ENCODE peak calls at places on chromosome 2, in seven cellular contexts. J is cardiac muscle cell, U is fibroblast of the aortic adventitia, Y is endothelial cell, M is mammary epithelial cell, D is epithelial cell of esophagus, H is B cell. Z is an unnamed sample.

GRCh38 chr2:96806468-96807126 is 9.5 kb upstream of the CNNM3 start:
- DNase-seq in J (no peak), U (no peak), Y (no peak), M (no peak), D (no peak), H (peak; percentile 67), Z (peak; percentile 54)

GRCh38 chr2:106147665-106148064 is 46.4 kb downstream of the UXS1 start:
- DNase-seq in J (no peak), U (no peak), Y (no peak), M (no peak), D (no peak), H (no peak), Z (no peak)

GRCh38 chr2:76008001-76008702 is 297.4 kb upstream of the GCFC2 start:
- DNase-seq in J (no peak), U (no peak), Y (no peak), M (no peak), D (peak; percentile 2), H (no peak), Z (no peak)

GRCh38 chr2:6556755-6557154 is 309.0 kb downstream of the CMPK2 start:
- DNase-seq in J (no peak), U (no peak), Y (no peak), M (no peak), D (peak; percentile 88), H (no peak), Z (no peak)

GRCh38 chr2:25617948-25618646 is 55.3 kb downstream of the DTNB start:
- DNase-seq in J (peak; percentile 83), U (peak; percentile 92), Y (no peak), M (peak; percentile 54), D (peak; percentile 59), H (no peak), Z (no peak)

GRCh38 chr2:30259827-30260679 is 28.7 kb downstream of the LBH start:
- DNase-seq in J (no peak), U (no peak), Y (no peak), M (no peak), D (no peak), H (no peak), Z (no peak)

GRCh38 chr2:16357188-16357587 is 308.4 kb downstream of the CYRIA start:
- DNase-seq in J (no peak), U (no peak), Y (no peak), M (no peak), D (no peak), H (no peak), Z (no peak)

GRCh38 chr2:6977095-6977777 is 60.0 kb downstream of the RNF144A start:
- DNase-seq in J (peak; percentile 66), U (peak; percentile 41), Y (no peak), M (no peak), D (no peak), H (no peak), Z (no peak)

GRCh38 chr2:119650971-119651370 is 28.0 kb upstream of the TMEM177 start:
- DNase-seq in J (no peak), U (no peak), Y (no peak), M (no peak), D (no peak), H (no peak), Z (no peak)

GRCh38 chr2:69703189-69703588 is 38.7 kb upstream of the ANXA4 start:
- DNase-seq in J (peak; percentile 15), U (no peak), Y (no peak), M (no peak), D (no peak), H (no peak), Z (no peak)

GRCh38 chr2:210459925-210460862 is 16.4 kb downstream of the LANCL1 start:
- DNase-seq in J (no peak), U (no peak), Y (no peak), M (no peak), D (no peak), H (no peak), Z (no peak)

GRCh38 chr2:121828281-121828731 is 72.9 kb downstream of the TSN start:
- DNase-seq in J (no peak), U (no peak), Y (no peak), M (peak; percentile 8), D (peak; percentile 24), H (no peak), Z (no peak)

GRCh38 chr2:9440058-9440727 is 16.7 kb downstream of the CPSF3 start:
- DNase-seq in J (peak; percentile 33), U (peak; percentile 31), Y (no peak), M (peak; percentile 79), D (peak; percentile 60), H (no peak), Z (no peak)

GRCh38 chr2:110106642-110107041 is 9.0 kb downstream of the MALL start:
- DNase-seq in J (peak; percentile 82), U (peak; percentile 85), Y (no peak), M (peak; percentile 65), D (peak; percentile 63), H (no peak), Z (no peak)

GRCh38 chr2:115077594-115077993 is 635.2 kb downstream of the DPP10 start:
- DNase-seq in J (no peak), U (no peak), Y (no peak), M (no peak), D (no peak), H (no peak), Z (no peak)

GRCh38 chr2:228318218-228318617 is 136.7 kb upstream of the SPHKAP start:
- DNase-seq in J (peak; percentile 7), U (peak; percentile 10), Y (peak; percentile 64), M (peak; percentile 20), D (peak; percentile 11), H (no peak), Z (no peak)

GRCh38 chr2:120930861-120931260 is 195.2 kb downstream of the GLI2 start:
- DNase-seq in J (no peak), U (peak; percentile 32), Y (no peak), M (no peak), D (no peak), H (no peak), Z (no peak)

GRCh38 chr2:166373951-166374350 is 1.8 kb downstream of the SCN9A start:
- DNase-seq in J (peak; percentile 29), U (peak; percentile 41), Y (no peak), M (peak; percentile 81), D (peak; percentile 97), H (no peak), Z (no peak)

GRCh38 chr2:158043181-158043948 is 58.3 kb upstream of the UPP2 start:
- DNase-seq in J (no peak), U (no peak), Y (no peak), M (no peak), D (no peak), H (no peak), Z (no peak)

GRCh38 chr2:11073251-11073650 is 82.0 kb upstream of the SLC66A3 start:
- DNase-seq in J (peak; percentile 62), U (peak; percentile 13), Y (peak; percentile 74), M (no peak), D (peak; percentile 21), H (no peak), Z (no peak)

GRCh38 chr2:9686061-9686460 is 55.3 kb upstream of the YWHAQ start:
- DNase-seq in J (no peak), U (no peak), Y (no peak), M (no peak), D (no peak), H (no peak), Z (no peak)

GRCh38 chr2:25651066-25651465 is 22.3 kb downstream of the DTNB start:
- DNase-seq in J (peak; percentile 83), U (peak; percentile 75), Y (no peak), M (peak; percentile 25), D (peak; percentile 84), H (no peak), Z (no peak)

GRCh38 chr2:47561906-47562305 is 158.9 kb downstream of the MSH2 start:
- DNase-seq in J (no peak), U (no peak), Y (no peak), M (peak; percentile 14), D (peak; percentile 75), H (no peak), Z (no peak)

GRCh38 chr2:6973895-6974545 is 56.8 kb downstream of the RNF144A start:
- DNase-seq in J (no peak), U (no peak), Y (no peak), M (peak; percentile 52), D (peak; percentile 16), H (no peak), Z (no peak)

GRCh38 chr2:222525776-222526175 is 101.4 kb downstream of the SGPP2 start:
- DNase-seq in J (peak; percentile 50), U (no peak), Y (no peak), M (no peak), D (no peak), H (no peak), Z (no peak)
- TF ChIP-seq CTCF in J (no peak), U (no peak), Y (no peak), M (no peak), D (no peak), H (no peak), Z (no peak)

DNA sequence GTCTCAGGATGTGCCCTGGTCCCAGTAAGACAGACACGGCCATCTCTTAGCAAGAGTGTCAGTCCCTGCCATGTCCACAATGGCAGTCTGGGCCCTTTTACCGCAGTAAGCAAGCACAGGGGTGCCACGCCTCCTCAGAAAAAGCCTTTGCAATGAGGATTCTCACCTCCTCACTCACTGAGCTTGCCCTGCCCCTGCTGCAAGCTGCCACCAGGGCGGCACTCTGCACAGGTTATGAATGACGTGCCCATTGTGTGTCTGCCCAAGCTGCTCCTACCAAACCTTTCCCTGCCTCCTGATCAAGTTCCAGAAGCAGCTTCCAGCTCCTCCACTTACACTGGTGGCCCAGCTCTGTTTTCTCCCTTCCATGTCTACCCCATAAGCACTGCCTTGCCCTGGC is 23.3 kb downstream of the ERCC3 start:
- DNase-seq in J (no peak), U (no peak), Y (no peak), M (no peak), D (peak; percentile 7), H (no peak), Z (no peak)
- TF ChIP-seq CTCF in J (no peak), U (no peak), Y (no peak), M (peak; percentile 23), D (peak; percentile 20), H (no peak), Z (no peak)

GRCh38 chr2:205495819-205496218 is 186.5 kb upstream of the NRP2 start:
- DNase-seq in J (no peak), U (no peak), Y (no peak), M (no peak), D (no peak), H (no peak), Z (no peak)

GRCh38 chr2:205496777-205497176 is 185.5 kb upstream of the NRP2 start:
- DNase-seq in J (peak; percentile 66), U (peak; percentile 86), Y (no peak), M (no peak), D (no peak), H (no peak), Z (no peak)

GRCh38 chr2:205494856-205495255 is 187.4 kb upstream of the NRP2 start:
- DNase-seq in J (no peak), U (no peak), Y (no peak), M (no peak), D (no peak), H (no peak), Z (no peak)

GRCh38 chr2:205499006-205499405 is 183.3 kb upstream of the NRP2 start:
- DNase-seq in J (no peak), U (no peak), Y (no peak), M (no peak), D (no peak), H (no peak), Z (no peak)

GRCh38 chr2:205496370-205496769 is 185.9 kb upstream of the NRP2 start:
- DNase-seq in J (no peak), U (no peak), Y (no peak), M (no peak), D (no peak), H (no peak), Z (no peak)
- TF ChIP-seq CTCF in J (no peak), U (peak; percentile 25), Y (no peak), M (no peak), D (no peak), H (no peak), Z (no peak)

GRCh38 chr2:145431181-145431951 is 911.4 kb upstream of the ZEB2 start:
- DNase-seq in J (peak; percentile 9), U (peak; percentile 3), Y (no peak), M (no peak), D (peak; percentile 41), H (no peak), Z (no peak)
- TF ChIP-seq CTCF in J (no peak), U (no peak), Y (no peak), M (no peak), D (peak; percentile 49), H (no peak), Z (no peak)